ENCODE peak calls at places on chromosomes 16 and 17, in six cellular contexts. B is H1, Z is GM12878, S is GM12891, A is K562, W is HepG2. O is an unnamed sample.
A peak's percentile ranks its signal among the peaks of the same experiment; 100 is the strongest.

GRCh38 chr17:8109669-8110455 is 8.5 kb downstream of the ALOXE3 start:
- DNase-seq in B (peak; percentile 92), Z (no peak), S (peak; percentile 88), A (peak; percentile 78), W (no peak), O (peak; percentile 87)

GRCh38 chr16:30112197-30113030 is 923 bp downstream of the GDPD3 start:
- DNase-seq in B (peak; percentile 94), Z (no peak), S (no peak), A (peak; percentile 78), W (peak; percentile 83), O (peak; percentile 81)

GRCh38 chr17:44379887-44380286 is 9.6 kb downstream of the ITGA2B start:
- DNase-seq in B (no peak), Z (no peak), S (no peak), A (no peak), W (no peak), O (no peak)

GRCh38 chr16:70610273-70611223 is 35.8 kb upstream of the IL34 start:
- DNase-seq in B (no peak), Z (no peak), S (no peak), A (no peak), W (no peak), O (no peak)

GRCh38 chr16:2280981-2281542 is 13.1 kb upstream of the RNPS1 start:
- DNase-seq in B (no peak), Z (no peak), S (no peak), A (no peak), W (no peak), O (no peak)

GRCh38 chr16:89060207-89060794 is 33.4 kb upstream of the ACSF3 start:
- DNase-seq in B (no peak), Z (peak; percentile 78), S (no peak), A (no peak), W (no peak), O (no peak)

GRCh38 chr16:78098087-78098486 is 1.4 kb upstream of the WWOX start:
- DNase-seq in B (no peak), Z (no peak), S (no peak), A (no peak), W (no peak), O (no peak)

GRCh38 chr17:16878547-16879100 is 93.3 kb downstream of the TNFRSF13B start:
- DNase-seq in B (no peak), Z (no peak), S (no peak), A (no peak), W (no peak), O (no peak)

GRCh38 chr16:1510272-1510671 is 17.1 kb downstream of the TELO2 start:
- DNase-seq in B (no peak), Z (no peak), S (no peak), A (no peak), W (no peak), O (no peak)

GRCh38 chr17:17445925-17446665 is 30.7 kb upstream of the MED9 start:
- DNase-seq in B (no peak), Z (no peak), S (no peak), A (no peak), W (peak; percentile 98), O (no peak)

GRCh38 chr17:48814504-48814903 is 2.5 kb downstream of the TTLL6 start:
- DNase-seq in B (peak; percentile 76), Z (no peak), S (peak; percentile 56), A (peak; percentile 75), W (peak; percentile 66), O (peak; percentile 54)

GRCh38 chr17:44221072-44221861 is 1.8 kb upstream of the UBTF start:
- DNase-seq in B (peak; percentile 84), Z (no peak), S (peak; percentile 66), A (peak; percentile 69), W (peak; percentile 78), O (peak; percentile 71)

GRCh38 chr17:79402275-79402674 is 208.6 kb downstream of the RBFOX3 start:
- DNase-seq in B (no peak), Z (no peak), S (no peak), A (no peak), W (no peak), O (no peak)

GRCh38 chr17:14089179-14089578 is 19.9 kb downstream of the COX10 start:
- DNase-seq in B (no peak), Z (no peak), S (no peak), A (no peak), W (no peak), O (no peak)

GRCh38 chr16:58286280-58286679 is 8.5 kb downstream of the PRSS54 start:
- DNase-seq in B (no peak), Z (no peak), S (no peak), A (no peak), W (no peak), O (no peak)

GRCh38 chr17:66432996-66433556 is 130.7 kb downstream of the PRKCA start:
- DNase-seq in B (no peak), Z (no peak), S (no peak), A (no peak), W (no peak), O (no peak)

GRCh38 chr17:58144801-58145200 is 3.4 kb upstream of the OR4D1 start:
- DNase-seq in B (no peak), Z (no peak), S (no peak), A (no peak), W (no peak), O (no peak)

GRCh38 chr17:83178533-83179201 is 99.3 kb downstream of the METRNL start:
- DNase-seq in B (peak; percentile 35), Z (no peak), S (no peak), A (no peak), W (no peak), O (no peak)

GRCh38 chr16:73226675-73227074 is 178.7 kb upstream of the ZFHX3 start:
- DNase-seq in B (no peak), Z (no peak), S (no peak), A (peak; percentile 20), W (no peak), O (no peak)

GRCh38 chr17:6061290-6061689 is 8.9 kb upstream of the WSCD1 start:
- DNase-seq in B (no peak), Z (no peak), S (no peak), A (no peak), W (peak; percentile 19), O (no peak)

GRCh38 chr17:17983776-17984175 is 11.1 kb downstream of the DRC3 start:
- DNase-seq in B (no peak), Z (no peak), S (no peak), A (no peak), W (no peak), O (no peak)

GRCh38 chr16:84367750-84368320 is 503 bp upstream of the ATP2C2 start:
- DNase-seq in B (peak; percentile 57), Z (no peak), S (no peak), A (no peak), W (no peak), O (no peak)

GRCh38 chr17:55672585-55673501 is 49.8 kb downstream of the TMEM100 start:
- DNase-seq in B (no peak), Z (no peak), S (no peak), A (no peak), W (no peak), O (no peak)

GRCh38 chr16:67459066-67459857 is 21.7 kb downstream of the ATP6V0D1 start:
- DNase-seq in B (no peak), Z (no peak), S (no peak), A (no peak), W (peak; percentile 70), O (no peak)

GRCh38 chr17:7437369-7437863 is 1.9 kb upstream of the FGF11 start:
- DNase-seq in B (no peak), Z (no peak), S (no peak), A (no peak), W (no peak), O (no peak)

GRCh38 chr17:57927048-57927723 is 28.0 kb downstream of the CUEDC1 start:
- DNase-seq in B (no peak), Z (no peak), S (no peak), A (no peak), W (no peak), O (no peak)

GRCh38 chr16:10941127-10941933 is 938 bp downstream of the DEXI start:
- DNase-seq in B (peak; percentile 58), Z (no peak), S (no peak), A (no peak), W (no peak), O (no peak)

GRCh38 chr16:85536073-85536410 is 77.1 kb upstream of the GSE1 start:
- DNase-seq in B (no peak), Z (no peak), S (no peak), A (no peak), W (no peak), O (no peak)

GRCh38 chr16:85536411-85537330 is 76.5 kb upstream of the GSE1 start:
- DNase-seq in B (no peak), Z (no peak), S (no peak), A (no peak), W (peak; percentile 53), O (no peak)

GRCh38 chr16:85537331-85537788 is 75.8 kb upstream of the GSE1 start:
- DNase-seq in B (no peak), Z (no peak), S (no peak), A (no peak), W (no peak), O (no peak)

GRCh38 chr16:85534536-85535351 is 78.4 kb upstream of the GSE1 start:
- DNase-seq in B (no peak), Z (no peak), S (no peak), A (no peak), W (no peak), O (no peak)

GRCh38 chr16:85535352-85536072 is 77.6 kb upstream of the GSE1 start:
- DNase-seq in B (no peak), Z (no peak), S (no peak), A (peak; percentile 99), W (peak; percentile 98), O (no peak)
- TF ChIP-seq POLR2AphosphoS5 in B (no peak), Z (no peak), S (no peak), A (peak; percentile 99), W (peak; percentile 64), O (no peak)

GRCh38 chr16:17245727-17246576 is 224.8 kb downstream of the XYLT1 start:
- DNase-seq in B (no peak), Z (no peak), S (no peak), A (no peak), W (no peak), O (no peak)
- TF ChIP-seq TAF1 in B (no peak), Z (no peak), S (no peak), A (no peak), W (no peak), O (no peak)

GRCh38 chr17:81222906-81223757 is at the start of gene CEP131:
- DNase-seq in B (peak; percentile 100), Z (peak; percentile 85), S (peak; percentile 100), A (peak; percentile 98), W (peak; percentile 97), O (peak; percentile 100)
- TF ChIP-seq POLR2A in B (no peak), Z (peak; percentile 46), S (no peak), A (peak; percentile 83), W (peak; percentile 97), O (peak; percentile 37)

GRCh38 chr16:48536600-48537200 is 73.3 kb downstream of the N4BP1 start:
- DNase-seq in B (no peak), Z (no peak), S (no peak), A (no peak), W (no peak), O (no peak)

GRCh38 chr16:48539485-48540221 is 70.3 kb downstream of the N4BP1 start:
- DNase-seq in B (peak; percentile 44), Z (no peak), S (no peak), A (no peak), W (no peak), O (no peak)

GRCh38 chr16:48537275-48537674 is 72.7 kb downstream of the N4BP1 start:
- DNase-seq in B (peak; percentile 41), Z (no peak), S (no peak), A (no peak), W (no peak), O (no peak)

GRCh38 chr16:48538746-48539484 is 71.1 kb downstream of the N4BP1 start:
- DNase-seq in B (peak; percentile 61), Z (no peak), S (no peak), A (peak; percentile 30), W (peak; percentile 24), O (no peak)

GRCh38 chr16:48537909-48538745 is 71.9 kb downstream of the N4BP1 start:
- DNase-seq in B (peak; percentile 39), Z (no peak), S (no peak), A (no peak), W (no peak), O (no peak)
- TF ChIP-seq POLR2AphosphoS5 in B (no peak), Z (no peak), S (no peak), A (no peak), W (no peak), O (no peak)

O was measured in GM12892.